ENCODE peak calls at places on chromosomes 7 and 10, in ten cellular contexts. One of them, this sample, is unnamed.

GRCh38 chr10:33396938-33397337 is 62.5 kb upstream of the NRP1 start:
- DNase-seq in BE2C: no peak
- DNase-seq in IMR-90: no peak
- DNase-seq in stomach: no peak
- DNase-seq in testis: no peak
- DNase-seq in right lobe of liver: no peak
- DNase-seq in gastrocnemius medialis: no peak
- DNase-seq in colonic mucosa: no peak
- DNase-seq in sigmoid colon: no peak
- DNase-seq in psoas muscle: no peak
- DNase-seq in this sample: no peak

GRCh38 chr10:124180947-124181549 is 87.7 kb upstream of the CHST15 start:
- DNase-seq in stomach: no peak
- DNase-seq in testis: no peak
- DNase-seq in BE2C: no peak
- DNase-seq in right lobe of liver: no peak
- DNase-seq in sigmoid colon: no peak
- DNase-seq in gastrocnemius medialis: no peak
- DNase-seq in psoas muscle: no peak
- DNase-seq in colonic mucosa: no peak
- DNase-seq in IMR-90: no peak
- DNase-seq in this sample: no peak

GRCh38 chr7:94366163-94366562 is 28.5 kb upstream of the COL1A2 start:
- DNase-seq in testis: no peak
- DNase-seq in stomach: no peak
- DNase-seq in right lobe of liver: no peak
- DNase-seq in IMR-90: no peak
- DNase-seq in colonic mucosa: no peak
- DNase-seq in gastrocnemius medialis: no peak
- DNase-seq in psoas muscle: no peak
- DNase-seq in BE2C: no peak
- DNase-seq in sigmoid colon: no peak
- DNase-seq in this sample: no peak

GRCh38 chr7:137983308-137984008 is 18.4 kb downstream of the CREB3L2 start:
- DNase-seq in colonic mucosa: no peak
- DNase-seq in BE2C: no peak
- DNase-seq in gastrocnemius medialis: peak; percentile 38
- DNase-seq in stomach: no peak
- DNase-seq in IMR-90: no peak
- DNase-seq in psoas muscle: peak; percentile 41
- DNase-seq in right lobe of liver: no peak
- DNase-seq in sigmoid colon: no peak
- DNase-seq in testis: peak; percentile 56
- DNase-seq in this sample: no peak

GRCh38 chr10:23063387-23064287 is 31.7 kb upstream of the MSRB2 start:
- DNase-seq in stomach: no peak
- DNase-seq in colonic mucosa: no peak
- DNase-seq in IMR-90: peak; percentile 8
- DNase-seq in right lobe of liver: no peak
- DNase-seq in BE2C: no peak
- DNase-seq in testis: no peak
- DNase-seq in sigmoid colon: no peak
- DNase-seq in psoas muscle: no peak
- DNase-seq in gastrocnemius medialis: no peak
- DNase-seq in this sample: no peak

GRCh38 chr10:114632869-114633715 is 25.0 kb downstream of the ABLIM1 start:
- DNase-seq in IMR-90: peak; percentile 94
- DNase-seq in stomach: no peak
- DNase-seq in sigmoid colon: peak; percentile 68
- DNase-seq in BE2C: no peak
- DNase-seq in gastrocnemius medialis: peak; percentile 71
- DNase-seq in colonic mucosa: no peak
- DNase-seq in psoas muscle: peak; percentile 36
- DNase-seq in right lobe of liver: no peak
- DNase-seq in testis: peak; percentile 28
- DNase-seq in this sample: peak; percentile 72

GRCh38 chr7:142864980-142865747 is 10.3 kb downstream of the EPHB6 start:
- DNase-seq in colonic mucosa: no peak
- DNase-seq in BE2C: no peak
- DNase-seq in testis: no peak
- DNase-seq in sigmoid colon: no peak
- DNase-seq in psoas muscle: no peak
- DNase-seq in stomach: no peak
- DNase-seq in IMR-90: no peak
- DNase-seq in right lobe of liver: no peak
- DNase-seq in gastrocnemius medialis: no peak
- DNase-seq in this sample: no peak

GRCh38 chr7:19122018-19122588 is 4.7 kb upstream of the TWIST1 start:
- DNase-seq in sigmoid colon: no peak
- DNase-seq in IMR-90: peak; percentile 72
- DNase-seq in psoas muscle: no peak
- DNase-seq in stomach: no peak
- DNase-seq in gastrocnemius medialis: no peak
- DNase-seq in colonic mucosa: no peak
- DNase-seq in testis: no peak
- DNase-seq in BE2C: no peak
- DNase-seq in right lobe of liver: no peak
- DNase-seq in this sample: no peak

GRCh38 chr7:94580601-94581000 is 71.0 kb downstream of the CASD1 start:
- DNase-seq in testis: no peak
- DNase-seq in BE2C: no peak
- DNase-seq in sigmoid colon: no peak
- DNase-seq in IMR-90: peak; percentile 49
- DNase-seq in right lobe of liver: no peak
- DNase-seq in psoas muscle: no peak
- DNase-seq in stomach: no peak
- DNase-seq in gastrocnemius medialis: no peak
- DNase-seq in colonic mucosa: no peak
- DNase-seq in this sample: no peak

GRCh38 chr7:128444242-128444641 is 11.4 kb upstream of the HILPDA start:
- DNase-seq in gastrocnemius medialis: no peak
- DNase-seq in stomach: peak; percentile 53
- DNase-seq in testis: no peak
- DNase-seq in psoas muscle: no peak
- DNase-seq in IMR-90: no peak
- DNase-seq in right lobe of liver: no peak
- DNase-seq in BE2C: no peak
- DNase-seq in colonic mucosa: peak; percentile 64
- DNase-seq in sigmoid colon: no peak
- DNase-seq in this sample: no peak

GRCh38 chr10:124946945-124947344 is 5.0 kb downstream of the ZRANB1 start:
- DNase-seq in colonic mucosa: no peak
- DNase-seq in right lobe of liver: no peak
- DNase-seq in gastrocnemius medialis: no peak
- DNase-seq in sigmoid colon: no peak
- DNase-seq in psoas muscle: no peak
- DNase-seq in testis: no peak
- DNase-seq in IMR-90: no peak
- DNase-seq in stomach: no peak
- DNase-seq in BE2C: no peak
- DNase-seq in this sample: no peak

GRCh38 chr7:101156866-101157589 is 2.8 kb downstream of the AP1S1 start:
- DNase-seq in BE2C: no peak
- DNase-seq in colonic mucosa: peak; percentile 83
- DNase-seq in sigmoid colon: no peak
- DNase-seq in IMR-90: no peak
- DNase-seq in gastrocnemius medialis: no peak
- DNase-seq in testis: no peak
- DNase-seq in right lobe of liver: no peak
- DNase-seq in stomach: no peak
- DNase-seq in psoas muscle: no peak
- DNase-seq in this sample: no peak

GRCh38 chr7:128135275-128136214 is 104.3 kb upstream of the LRRC4 start:
- DNase-seq in gastrocnemius medialis: no peak
- DNase-seq in psoas muscle: peak; percentile 44
- DNase-seq in BE2C: peak; percentile 61
- DNase-seq in sigmoid colon: no peak
- DNase-seq in right lobe of liver: peak; percentile 46
- DNase-seq in colonic mucosa: peak; percentile 46
- DNase-seq in IMR-90: peak; percentile 37
- DNase-seq in testis: peak; percentile 77
- DNase-seq in stomach: peak; percentile 59
- DNase-seq in this sample: peak; percentile 30

GRCh38 chr7:107450970-107451369 is 18.9 kb upstream of the GPR22 start:
- DNase-seq in right lobe of liver: no peak
- DNase-seq in IMR-90: no peak
- DNase-seq in psoas muscle: no peak
- DNase-seq in sigmoid colon: no peak
- DNase-seq in stomach: no peak
- DNase-seq in gastrocnemius medialis: no peak
- DNase-seq in colonic mucosa: no peak
- DNase-seq in BE2C: no peak
- DNase-seq in testis: no peak
- DNase-seq in this sample: no peak

GRCh38 chr7:81111781-81112540 is 193.1 kb upstream of the SEMA3C start:
- DNase-seq in right lobe of liver: no peak
- DNase-seq in testis: no peak
- DNase-seq in psoas muscle: no peak
- DNase-seq in gastrocnemius medialis: no peak
- DNase-seq in sigmoid colon: peak; percentile 71
- DNase-seq in stomach: no peak
- DNase-seq in colonic mucosa: no peak
- DNase-seq in BE2C: peak; percentile 74
- DNase-seq in IMR-90: peak; percentile 72
- DNase-seq in this sample: no peak

GRCh38 chr10:3563298-3563697 is 221.7 kb downstream of the KLF6 start:
- DNase-seq in colonic mucosa: no peak
- DNase-seq in psoas muscle: no peak
- DNase-seq in testis: no peak
- DNase-seq in stomach: no peak
- DNase-seq in IMR-90: no peak
- DNase-seq in BE2C: no peak
- DNase-seq in gastrocnemius medialis: no peak
- DNase-seq in right lobe of liver: no peak
- DNase-seq in sigmoid colon: no peak
- DNase-seq in this sample: no peak
- H3K4me1 ChIP-seq in colonic mucosa: no peaks in the 10 kb centered on the region
- H3K4me1 ChIP-seq in psoas muscle: no peaks in the 10 kb centered on the region
- H3K4me1 ChIP-seq in testis: no peaks in the 10 kb centered on the region
- H3K4me1 ChIP-seq in stomach: no peaks in the 10 kb centered on the region
- H3K4me1 ChIP-seq in IMR-90: no peaks in the 10 kb centered on the region
- H3K4me1 ChIP-seq in BE2C: no peaks in the 10 kb centered on the region
- H3K4me1 ChIP-seq in gastrocnemius medialis: peaks cover under 1% of the 10 kb centered on the region
- H3K4me1 ChIP-seq in right lobe of liver: no peaks in the 10 kb centered on the region
- H3K4me1 ChIP-seq in sigmoid colon: no peaks in the 10 kb centered on the region
- H3K4me1 ChIP-seq in this sample: no peaks in the 10 kb centered on the region

GRCh38 chr7:149620961-149621360 is 123.4 kb upstream of the ZNF746 start:
- DNase-seq in gastrocnemius medialis: no peak
- DNase-seq in IMR-90: no peak
- DNase-seq in psoas muscle: no peak
- DNase-seq in right lobe of liver: no peak
- DNase-seq in testis: no peak
- DNase-seq in sigmoid colon: no peak
- DNase-seq in BE2C: no peak
- DNase-seq in stomach: no peak
- DNase-seq in colonic mucosa: no peak
- DNase-seq in this sample: no peak
- H3K36me3 ChIP-seq in gastrocnemius medialis: peaks cover 44% of the 10 kb centered on the region
- H3K36me3 ChIP-seq in IMR-90: peaks cover 44% of the 10 kb centered on the region
- H3K36me3 ChIP-seq in psoas muscle: peaks cover 53% of the 10 kb centered on the region
- H3K36me3 ChIP-seq in right lobe of liver: peaks cover 27% of the 10 kb centered on the region
- H3K36me3 ChIP-seq in testis: no peaks in the 10 kb centered on the region
- H3K36me3 ChIP-seq in sigmoid colon: peaks cover 31% of the 10 kb centered on the region
- H3K36me3 ChIP-seq in BE2C: peaks cover 35% of the 10 kb centered on the region
- H3K36me3 ChIP-seq in stomach: peaks cover 52% of the 10 kb centered on the region
- H3K36me3 ChIP-seq in colonic mucosa: peaks cover 6% of the 10 kb centered on the region
- H3K36me3 ChIP-seq in this sample: peaks cover 53% of the 10 kb centered on the region

DNA sequence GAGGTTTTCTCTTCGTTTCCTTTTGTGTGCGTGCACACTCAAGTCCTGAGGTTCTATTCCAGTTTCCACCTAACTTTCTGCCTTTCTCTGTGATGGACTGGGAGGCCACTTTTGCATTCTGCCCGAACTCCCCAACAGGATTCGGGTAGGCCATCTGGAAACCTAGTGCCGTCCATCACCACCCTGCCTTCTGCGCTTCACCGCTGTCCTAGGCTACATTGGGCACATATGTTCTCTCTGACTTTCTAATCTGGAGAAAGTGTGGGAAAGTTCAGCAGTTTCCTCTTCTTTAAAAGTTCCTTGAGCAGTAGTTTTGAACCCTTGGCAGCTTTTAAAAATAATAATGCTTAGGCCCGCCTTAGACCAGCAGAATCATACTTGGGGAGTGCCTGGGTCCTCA is 46.8 kb downstream of the SHH start:
- DNase-seq in colonic mucosa: no peak
- DNase-seq in sigmoid colon: no peak
- DNase-seq in psoas muscle: no peak
- DNase-seq in right lobe of liver: no peak
- DNase-seq in testis: no peak
- DNase-seq in BE2C: no peak
- DNase-seq in stomach: no peak
- DNase-seq in IMR-90: no peak
- DNase-seq in gastrocnemius medialis: no peak
- DNase-seq in this sample: no peak
- H3K4me1 ChIP-seq in colonic mucosa: no peaks in the 10 kb centered on the region
- H3K4me1 ChIP-seq in sigmoid colon: peaks cover 13% of the 10 kb centered on the region
- H3K4me1 ChIP-seq in psoas muscle: peaks cover 13% of the 10 kb centered on the region
- H3K4me1 ChIP-seq in right lobe of liver: no peaks in the 10 kb centered on the region
- H3K4me1 ChIP-seq in testis: no peaks in the 10 kb centered on the region
- H3K4me1 ChIP-seq in BE2C: no peaks in the 10 kb centered on the region
- H3K4me1 ChIP-seq in stomach: peaks cover 35% of the 10 kb centered on the region
- H3K4me1 ChIP-seq in IMR-90: peaks cover 2% of the 10 kb centered on the region
- H3K4me1 ChIP-seq in gastrocnemius medialis: peaks cover 25% of the 10 kb centered on the region
- H3K4me1 ChIP-seq in this sample: peaks cover 23% of the 10 kb centered on the region

GRCh38 chr10:11298116-11298515 is 280.4 kb downstream of the CELF2 start:
- DNase-seq in colonic mucosa: no peak
- DNase-seq in BE2C: no peak
- DNase-seq in testis: no peak
- DNase-seq in sigmoid colon: no peak
- DNase-seq in stomach: no peak
- DNase-seq in IMR-90: no peak
- DNase-seq in psoas muscle: no peak
- DNase-seq in right lobe of liver: no peak
- DNase-seq in gastrocnemius medialis: no peak
- DNase-seq in this sample: no peak

GRCh38 chr10:11295492-11295891 is 277.8 kb downstream of the CELF2 start:
- DNase-seq in IMR-90: no peak
- DNase-seq in psoas muscle: no peak
- DNase-seq in right lobe of liver: no peak
- DNase-seq in testis: no peak
- DNase-seq in BE2C: no peak
- DNase-seq in stomach: no peak
- DNase-seq in gastrocnemius medialis: no peak
- DNase-seq in colonic mucosa: no peak
- DNase-seq in sigmoid colon: no peak
- DNase-seq in this sample: no peak

GRCh38 chr10:11299125-11299524 is 281.5 kb downstream of the CELF2 start:
- DNase-seq in right lobe of liver: no peak
- DNase-seq in psoas muscle: no peak
- DNase-seq in sigmoid colon: no peak
- DNase-seq in BE2C: no peak
- DNase-seq in stomach: no peak
- DNase-seq in testis: no peak
- DNase-seq in IMR-90: no peak
- DNase-seq in colonic mucosa: no peak
- DNase-seq in gastrocnemius medialis: no peak
- DNase-seq in this sample: no peak

GRCh38 chr10:11294831-11295230 is 277.2 kb downstream of the CELF2 start:
- DNase-seq in sigmoid colon: no peak
- DNase-seq in gastrocnemius medialis: no peak
- DNase-seq in psoas muscle: no peak
- DNase-seq in BE2C: no peak
- DNase-seq in testis: no peak
- DNase-seq in colonic mucosa: no peak
- DNase-seq in right lobe of liver: no peak
- DNase-seq in stomach: no peak
- DNase-seq in IMR-90: no peak
- DNase-seq in this sample: no peak

GRCh38 chr10:11297136-11297535 is 279.5 kb downstream of the CELF2 start:
- DNase-seq in sigmoid colon: no peak
- DNase-seq in testis: no peak
- DNase-seq in colonic mucosa: no peak
- DNase-seq in stomach: no peak
- DNase-seq in psoas muscle: no peak
- DNase-seq in BE2C: no peak
- DNase-seq in gastrocnemius medialis: no peak
- DNase-seq in IMR-90: no peak
- DNase-seq in right lobe of liver: no peak
- DNase-seq in this sample: peak; percentile 31
- H3K36me3 ChIP-seq in sigmoid colon: no peaks in the 10 kb centered on the region
- H3K36me3 ChIP-seq in testis: no peaks in the 10 kb centered on the region
- H3K36me3 ChIP-seq in colonic mucosa: no peaks in the 10 kb centered on the region
- H3K36me3 ChIP-seq in stomach: peaks cover 2% of the 10 kb centered on the region
- H3K36me3 ChIP-seq in psoas muscle: peaks cover 26% of the 10 kb centered on the region
- H3K36me3 ChIP-seq in BE2C: no peaks in the 10 kb centered on the region
- H3K36me3 ChIP-seq in gastrocnemius medialis: no peaks in the 10 kb centered on the region
- H3K36me3 ChIP-seq in IMR-90: no peaks in the 10 kb centered on the region
- H3K36me3 ChIP-seq in right lobe of liver: no peaks in the 10 kb centered on the region
- H3K36me3 ChIP-seq in this sample: no peaks in the 10 kb centered on the region